ENCODE peak calls at places on chromosomes 13 and 19, in four cellular contexts. X is choroid plexus epithelial cell, V is psoas muscle, D is A673. T is an unnamed sample.

GRCh38 chr19:927044-927706 is 1.3 kb downstream of the ARID3A start:
- DNase-seq in V (peak), X (peak), D (no peak), T (peak)

GRCh38 chr19:50893047-50893737 is 18.0 kb downstream of the KLK4 start:
- DNase-seq in V (no peak), X (no peak), D (peak), T (no peak)

GRCh38 chr13:40539954-40540706 is 126.3 kb downstream of the FOXO1 start:
- DNase-seq in X (peak), V (no peak), D (peak), T (peak)

GRCh38 chr19:7254590-7254989 is 39.6 kb downstream of the INSR start:
- DNase-seq in X (no peak), V (no peak), D (no peak), T (no peak)

GRCh38 chr13:42221321-42221720 is 50.6 kb upstream of the AKAP11 start:
- DNase-seq in D (no peak), V (no peak), X (no peak), T (peak)

GRCh38 chr13:44576396-44577235 is 486 bp upstream of the TSC22D1 start:
- DNase-seq in X (no peak), D (peak), V (no peak), T (peak)

GRCh38 chr19:1672038-1672768 is 19.8 kb upstream of the TCF3 start:
- DNase-seq in V (no peak), X (peak), D (peak), T (peak)

GRCh38 chr19:53870485-53870844 is 2.8 kb downstream of the MYADM start:
- DNase-seq in D (no peak), V (no peak), X (no peak), T (no peak)

GRCh38 chr19:51258761-51259160 is 7.9 kb downstream of the SIGLECL1 start:
- DNase-seq in V (no peak), D (no peak), X (no peak), T (no peak)

GRCh38 chr13:81498969-81499368 is 1158.0 kb upstream of the SPRY2 start:
- DNase-seq in X (no peak), V (no peak), D (no peak), T (no peak)
- TF ChIP-seq CTCF in X (no peak), V (no peak), D (no peak), T (no peak)

GRCh38 chr13:70844391-70845108 is 736.3 kb upstream of the KLHL1 start:
- DNase-seq in D (no peak), V (no peak), X (no peak), T (no peak)

GRCh38 chr13:70841240-70842061 is 733.2 kb upstream of the KLHL1 start:
- DNase-seq in V (no peak), X (no peak), D (no peak), T (no peak)

DNA sequence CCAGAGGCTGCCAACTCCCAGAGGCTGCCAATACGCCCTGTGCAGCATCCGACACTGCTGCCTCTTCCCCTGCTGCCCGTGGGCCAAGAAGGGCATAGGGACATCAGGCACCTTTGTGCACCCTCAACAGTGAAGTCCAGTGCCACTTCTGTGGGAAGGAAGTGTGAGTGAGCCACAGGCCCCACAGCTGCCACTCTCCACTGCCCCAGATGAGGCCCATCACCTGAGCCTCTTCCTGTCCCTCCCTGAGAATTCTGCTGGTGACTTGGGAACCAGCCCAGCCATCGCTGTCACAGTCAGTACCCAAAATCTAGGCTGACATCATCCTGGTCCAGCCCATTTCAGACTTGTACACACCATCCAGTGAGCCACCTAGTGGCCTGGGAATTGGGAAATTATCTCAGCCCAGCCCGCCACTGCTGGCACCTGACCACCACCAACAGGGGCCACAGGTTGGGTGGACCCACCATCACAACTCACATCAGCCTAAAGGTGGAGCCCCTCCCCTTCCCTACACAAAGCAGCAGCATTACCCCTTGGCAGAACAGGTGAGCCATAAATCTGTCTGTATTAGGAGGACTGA is 733.9 kb upstream of the KLHL1 start:
- DNase-seq in V (no peak), D (no peak), X (no peak), T (no peak)
- TF ChIP-seq CTCF in V (no peak), D (no peak), X (peak), T (no peak)

GRCh38 chr13:102401755-102402154 is at the start of gene FGF14:
- DNase-seq in X (no peak), V (no peak), D (no peak), T (no peak)

GRCh38 chr13:102400619-102401125 is 1.2 kb downstream of the FGF14 start:
- DNase-seq in X (peak), D (peak), V (peak), T (no peak)

GRCh38 chr13:102399791-102400618 is 1.8 kb downstream of the FGF14 start:
- DNase-seq in X (no peak), V (peak), D (peak), T (no peak)

GRCh38 chr13:102401305-102401704 is 543 bp downstream of the FGF14 start:
- DNase-seq in X (peak), V (no peak), D (no peak), T (no peak)

GRCh38 chr13:102402292-102402691 is 444 bp upstream of the FGF14 start:
- DNase-seq in V (peak), D (peak), X (peak), T (peak)
- TF ChIP-seq CTCF in V (no peak), D (peak), X (peak), T (no peak)

GRCh38 chr13:85655040-85655439 is 144.2 kb downstream of the SLITRK6 start:
- DNase-seq in V (no peak), D (no peak), X (no peak), T (no peak)
- TF ChIP-seq CTCF in V (no peak), D (no peak), X (no peak), T (no peak)

DNA sequence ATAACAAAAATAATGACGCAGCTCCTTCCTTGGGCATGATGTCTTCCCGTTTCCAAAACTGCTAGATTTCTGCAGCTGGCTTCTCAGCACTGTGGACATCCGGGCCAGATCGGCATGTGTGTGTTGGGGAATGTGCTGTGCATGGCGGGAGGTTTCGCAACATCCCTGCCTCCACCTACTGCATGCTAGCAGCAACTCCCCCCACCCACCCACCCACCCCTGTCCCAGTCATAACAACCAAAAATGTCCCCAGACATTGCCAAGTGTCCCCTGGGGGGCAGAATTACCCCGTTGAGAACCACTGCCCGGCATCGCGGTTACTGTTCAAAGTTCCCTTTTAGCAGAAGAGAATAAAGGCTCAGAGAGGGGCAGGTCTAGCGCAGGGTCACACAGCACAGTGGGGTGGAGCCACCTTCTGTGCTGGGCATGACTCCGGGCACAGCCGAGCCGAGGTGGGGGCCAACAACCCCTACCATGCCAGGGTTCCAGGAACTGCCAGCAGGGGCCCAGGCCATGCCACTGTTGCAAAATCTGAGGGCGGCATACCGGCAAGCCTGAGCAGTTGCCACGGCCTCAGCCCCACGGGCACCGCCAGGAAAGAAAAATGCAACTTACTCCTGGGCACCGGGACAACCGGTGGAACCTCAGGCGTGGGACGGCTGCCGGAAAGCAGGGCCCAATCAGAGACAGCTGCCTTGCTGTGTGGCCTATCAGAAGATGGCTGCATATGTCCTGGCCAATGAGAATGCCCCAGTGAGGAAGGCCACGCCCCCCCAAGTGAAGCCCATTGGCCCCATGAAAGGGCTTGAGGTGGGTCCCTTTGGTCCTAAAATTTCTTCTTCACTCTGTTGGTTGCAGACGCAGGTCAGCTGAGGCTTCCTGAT is 22.5 kb upstream of the NFIC start:
- DNase-seq in D (peak), V (peak), X (peak), T (peak)
- TF ChIP-seq CTCF in D (no peak), V (no peak), X (no peak), T (no peak)

DNA sequence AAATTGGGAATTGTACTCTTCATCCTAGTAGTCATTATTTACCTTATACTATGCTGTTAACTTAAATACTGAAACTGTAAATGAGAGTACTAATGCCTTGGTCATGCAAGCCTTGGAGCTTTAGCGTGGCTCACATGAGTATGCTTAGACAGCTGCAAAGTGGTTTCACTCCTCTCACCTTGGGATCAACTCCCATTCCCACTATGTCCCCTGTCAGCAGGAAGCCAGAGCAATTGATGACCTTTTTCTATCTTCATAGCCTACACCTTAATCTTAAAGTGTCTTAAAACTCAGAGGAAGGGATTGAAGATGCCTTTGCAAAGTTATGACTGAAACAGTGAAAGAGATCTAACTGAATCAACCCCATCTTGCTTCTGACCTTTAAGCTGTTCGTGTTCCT is 33.2 kb upstream of the CEACAM8 start:
- DNase-seq in D (no peak), V (no peak), X (no peak), T (no peak)
- TF ChIP-seq CTCF in D (no peak), V (no peak), X (no peak), T (no peak)

DNA sequence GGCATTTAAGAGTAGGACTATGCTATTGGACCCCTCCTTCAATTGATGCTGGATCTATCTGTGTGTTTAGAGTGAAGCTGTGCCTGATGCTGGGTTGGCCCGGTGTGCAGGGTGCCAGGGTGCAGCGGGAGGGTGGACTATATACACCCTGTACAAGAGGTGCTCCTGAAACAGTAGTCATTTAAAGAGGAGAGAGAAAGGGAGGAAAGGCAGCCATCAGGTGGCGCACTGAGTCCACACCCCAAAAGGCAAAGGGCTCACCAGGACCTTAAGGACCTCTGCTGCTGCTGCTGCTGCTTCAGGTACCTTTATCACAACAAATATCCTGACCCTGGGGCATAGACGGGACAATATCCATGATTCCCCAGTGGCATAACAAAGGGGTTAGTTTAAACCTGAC is 39.4 kb downstream of the ZNF136 start:
- DNase-seq in X (peak), D (peak), V (no peak), T (no peak)
- TF ChIP-seq CTCF in X (peak), D (peak), V (no peak), T (no peak)

T was measured in fibroblast of pulmonary artery.